ENCODE peak calls at places on chromosomes 5 and 9, in six cellular contexts. One of them, this sample, is unnamed.

GRCh38 chr5:90055831-90056328 is 353.7 kb downstream of the CETN3 start:
- DNase-seq in neural progenitor cell: peak
- DNase-seq in cardiac fibroblast: peak
- DNase-seq in amygdala: no peak
- DNase-seq in fibroblast of lung: peak
- DNase-seq in activated naive CD8-positive, alpha-beta T cell treated with anti-CD3 and anti-CD28 coated beads, Interleukin-2, amount 10 ng/mL, durations not matched to agents 7 days and 5 days: no peak
- DNase-seq in this sample: no peak

GRCh38 chr5:139374909-139375308 is 8.2 kb downstream of the SLC23A1 start:
- DNase-seq in neural progenitor cell: no peak
- DNase-seq in cardiac fibroblast: no peak
- DNase-seq in amygdala: no peak
- DNase-seq in fibroblast of lung: no peak
- DNase-seq in activated naive CD8-positive, alpha-beta T cell treated with anti-CD3 and anti-CD28 coated beads, Interleukin-2, amount 10 ng/mL, durations not matched to agents 7 days and 5 days: no peak
- DNase-seq in this sample: no peak

GRCh38 chr5:5967945-5968344 is 410.4 kb downstream of the MED10 start:
- DNase-seq in neural progenitor cell: no peak
- DNase-seq in cardiac fibroblast: no peak
- DNase-seq in amygdala: no peak
- DNase-seq in fibroblast of lung: no peak
- DNase-seq in activated naive CD8-positive, alpha-beta T cell treated with anti-CD3 and anti-CD28 coated beads, Interleukin-2, amount 10 ng/mL, durations not matched to agents 7 days and 5 days: no peak
- DNase-seq in this sample: no peak

GRCh38 chr9:125984461-125984860 is 237.3 kb downstream of the PBX3 start:
- DNase-seq in neural progenitor cell: no peak
- DNase-seq in cardiac fibroblast: no peak
- DNase-seq in amygdala: no peak
- DNase-seq in fibroblast of lung: no peak
- DNase-seq in activated naive CD8-positive, alpha-beta T cell treated with anti-CD3 and anti-CD28 coated beads, Interleukin-2, amount 10 ng/mL, durations not matched to agents 7 days and 5 days: no peak
- DNase-seq in this sample: no peak

GRCh38 chr5:154714271-154714986 is 40.7 kb upstream of the LARP1 start:
- DNase-seq in neural progenitor cell: no peak
- DNase-seq in cardiac fibroblast: peak
- DNase-seq in amygdala: no peak
- DNase-seq in fibroblast of lung: peak
- DNase-seq in activated naive CD8-positive, alpha-beta T cell treated with anti-CD3 and anti-CD28 coated beads, Interleukin-2, amount 10 ng/mL, durations not matched to agents 7 days and 5 days: no peak
- DNase-seq in this sample: peak

GRCh38 chr5:132816554-132816953 is 3.5 kb downstream of the SOWAHA start:
- DNase-seq in neural progenitor cell: no peak
- DNase-seq in cardiac fibroblast: no peak
- DNase-seq in amygdala: no peak
- DNase-seq in fibroblast of lung: no peak
- DNase-seq in activated naive CD8-positive, alpha-beta T cell treated with anti-CD3 and anti-CD28 coated beads, Interleukin-2, amount 10 ng/mL, durations not matched to agents 7 days and 5 days: no peak
- DNase-seq in this sample: no peak

GRCh38 chr9:116466289-116467012 is 220.7 kb upstream of the TRIM32 start:
- DNase-seq in neural progenitor cell: no peak
- DNase-seq in cardiac fibroblast: no peak
- DNase-seq in amygdala: no peak
- DNase-seq in fibroblast of lung: peak
- DNase-seq in activated naive CD8-positive, alpha-beta T cell treated with anti-CD3 and anti-CD28 coated beads, Interleukin-2, amount 10 ng/mL, durations not matched to agents 7 days and 5 days: no peak
- DNase-seq in this sample: no peak

GRCh38 chr5:179840321-179840720 is 18.3 kb downstream of the MRNIP start:
- DNase-seq in neural progenitor cell: no peak
- DNase-seq in cardiac fibroblast: no peak
- DNase-seq in amygdala: no peak
- DNase-seq in fibroblast of lung: no peak
- DNase-seq in activated naive CD8-positive, alpha-beta T cell treated with anti-CD3 and anti-CD28 coated beads, Interleukin-2, amount 10 ng/mL, durations not matched to agents 7 days and 5 days: no peak
- DNase-seq in this sample: no peak

GRCh38 chr5:58849995-58850667 is 267.3 kb downstream of the RAB3C start:
- DNase-seq in neural progenitor cell: peak
- DNase-seq in cardiac fibroblast: peak
- DNase-seq in amygdala: no peak
- DNase-seq in fibroblast of lung: peak
- DNase-seq in activated naive CD8-positive, alpha-beta T cell treated with anti-CD3 and anti-CD28 coated beads, Interleukin-2, amount 10 ng/mL, durations not matched to agents 7 days and 5 days: no peak
- DNase-seq in this sample: peak

GRCh38 chr9:88593537-88594185 is 58.7 kb downstream of the NXNL2 start:
- DNase-seq in neural progenitor cell: peak
- DNase-seq in cardiac fibroblast: peak
- DNase-seq in amygdala: no peak
- DNase-seq in fibroblast of lung: peak
- DNase-seq in activated naive CD8-positive, alpha-beta T cell treated with anti-CD3 and anti-CD28 coated beads, Interleukin-2, amount 10 ng/mL, durations not matched to agents 7 days and 5 days: no peak
- DNase-seq in this sample: peak

GRCh38 chr5:5422819-5423515 is 490 bp downstream of the ICE1 start:
- DNase-seq in neural progenitor cell: no peak
- DNase-seq in cardiac fibroblast: no peak
- DNase-seq in amygdala: no peak
- DNase-seq in fibroblast of lung: no peak
- DNase-seq in activated naive CD8-positive, alpha-beta T cell treated with anti-CD3 and anti-CD28 coated beads, Interleukin-2, amount 10 ng/mL, durations not matched to agents 7 days and 5 days: no peak
- DNase-seq in this sample: peak

GRCh38 chr5:58259685-58260152 is 200.2 kb downstream of the PLK2 start:
- DNase-seq in neural progenitor cell: no peak
- DNase-seq in cardiac fibroblast: peak
- DNase-seq in amygdala: no peak
- DNase-seq in fibroblast of lung: peak
- DNase-seq in activated naive CD8-positive, alpha-beta T cell treated with anti-CD3 and anti-CD28 coated beads, Interleukin-2, amount 10 ng/mL, durations not matched to agents 7 days and 5 days: no peak
- DNase-seq in this sample: no peak

GRCh38 chr5:124519396-124519795 is 227.0 kb downstream of the ZNF608 start:
- DNase-seq in neural progenitor cell: no peak
- DNase-seq in cardiac fibroblast: peak
- DNase-seq in amygdala: no peak
- DNase-seq in fibroblast of lung: peak
- DNase-seq in activated naive CD8-positive, alpha-beta T cell treated with anti-CD3 and anti-CD28 coated beads, Interleukin-2, amount 10 ng/mL, durations not matched to agents 7 days and 5 days: no peak
- DNase-seq in this sample: peak

GRCh38 chr5:43627028-43627427 is 24.0 kb downstream of the NNT start:
- DNase-seq in neural progenitor cell: peak
- DNase-seq in cardiac fibroblast: peak
- DNase-seq in amygdala: no peak
- DNase-seq in fibroblast of lung: peak
- DNase-seq in activated naive CD8-positive, alpha-beta T cell treated with anti-CD3 and anti-CD28 coated beads, Interleukin-2, amount 10 ng/mL, durations not matched to agents 7 days and 5 days: no peak
- DNase-seq in this sample: peak

GRCh38 chr9:96061293-96061987 is 185.9 kb downstream of the ERCC6L2 start:
- DNase-seq in neural progenitor cell: peak
- DNase-seq in cardiac fibroblast: peak
- DNase-seq in amygdala: peak
- DNase-seq in fibroblast of lung: peak
- DNase-seq in activated naive CD8-positive, alpha-beta T cell treated with anti-CD3 and anti-CD28 coated beads, Interleukin-2, amount 10 ng/mL, durations not matched to agents 7 days and 5 days: peak
- DNase-seq in this sample: peak

GRCh38 chr5:164672190-164672589 is 1166.8 kb downstream of the MAT2B start:
- DNase-seq in neural progenitor cell: no peak
- DNase-seq in cardiac fibroblast: no peak
- DNase-seq in amygdala: no peak
- DNase-seq in fibroblast of lung: no peak
- DNase-seq in activated naive CD8-positive, alpha-beta T cell treated with anti-CD3 and anti-CD28 coated beads, Interleukin-2, amount 10 ng/mL, durations not matched to agents 7 days and 5 days: no peak
- DNase-seq in this sample: no peak

GRCh38 chr5:10293907-10294662 is 13.6 kb downstream of the CMBL start:
- DNase-seq in neural progenitor cell: no peak
- DNase-seq in cardiac fibroblast: no peak
- DNase-seq in amygdala: no peak
- DNase-seq in fibroblast of lung: no peak
- DNase-seq in activated naive CD8-positive, alpha-beta T cell treated with anti-CD3 and anti-CD28 coated beads, Interleukin-2, amount 10 ng/mL, durations not matched to agents 7 days and 5 days: no peak
- DNase-seq in this sample: no peak

GRCh38 chr9:109001275-109001676 is 12.0 kb downstream of the CTNNAL1 start:
- DNase-seq in neural progenitor cell: no peak
- DNase-seq in cardiac fibroblast: peak
- DNase-seq in amygdala: no peak
- DNase-seq in fibroblast of lung: peak
- DNase-seq in activated naive CD8-positive, alpha-beta T cell treated with anti-CD3 and anti-CD28 coated beads, Interleukin-2, amount 10 ng/mL, durations not matched to agents 7 days and 5 days: no peak
- DNase-seq in this sample: no peak

GRCh38 chr5:112396430-112396829 is 22.6 kb downstream of the EPB41L4A start:
- DNase-seq in neural progenitor cell: no peak
- DNase-seq in cardiac fibroblast: no peak
- DNase-seq in amygdala: no peak
- DNase-seq in fibroblast of lung: no peak
- DNase-seq in activated naive CD8-positive, alpha-beta T cell treated with anti-CD3 and anti-CD28 coated beads, Interleukin-2, amount 10 ng/mL, durations not matched to agents 7 days and 5 days: no peak
- DNase-seq in this sample: no peak

GRCh38 chr5:36897616-36898015 is 21.0 kb downstream of the NIPBL start:
- DNase-seq in neural progenitor cell: no peak
- DNase-seq in cardiac fibroblast: peak
- DNase-seq in amygdala: no peak
- DNase-seq in fibroblast of lung: peak
- DNase-seq in activated naive CD8-positive, alpha-beta T cell treated with anti-CD3 and anti-CD28 coated beads, Interleukin-2, amount 10 ng/mL, durations not matched to agents 7 days and 5 days: no peak
- DNase-seq in this sample: no peak

GRCh38 chr9:38107811-38108304 is 38.8 kb upstream of the SHB start:
- DNase-seq in neural progenitor cell: peak
- DNase-seq in cardiac fibroblast: no peak
- DNase-seq in amygdala: no peak
- DNase-seq in fibroblast of lung: peak
- DNase-seq in activated naive CD8-positive, alpha-beta T cell treated with anti-CD3 and anti-CD28 coated beads, Interleukin-2, amount 10 ng/mL, durations not matched to agents 7 days and 5 days: no peak
- DNase-seq in this sample: no peak

GRCh38 chr5:101153526-101153925 is 250.4 kb upstream of the ST8SIA4 start:
- DNase-seq in neural progenitor cell: no peak
- DNase-seq in cardiac fibroblast: no peak
- DNase-seq in amygdala: no peak
- DNase-seq in fibroblast of lung: no peak
- DNase-seq in activated naive CD8-positive, alpha-beta T cell treated with anti-CD3 and anti-CD28 coated beads, Interleukin-2, amount 10 ng/mL, durations not matched to agents 7 days and 5 days: no peak
- DNase-seq in this sample: no peak

GRCh38 chr5:160802567-160802966 is 49.4 kb downstream of the ATP10B start:
- DNase-seq in neural progenitor cell: peak
- DNase-seq in cardiac fibroblast: no peak
- DNase-seq in amygdala: peak
- DNase-seq in fibroblast of lung: no peak
- DNase-seq in activated naive CD8-positive, alpha-beta T cell treated with anti-CD3 and anti-CD28 coated beads, Interleukin-2, amount 10 ng/mL, durations not matched to agents 7 days and 5 days: no peak
- DNase-seq in this sample: no peak

GRCh38 chr5:2263763-2264162 is 381.0 kb upstream of the IRX4 start:
- DNase-seq in neural progenitor cell: no peak
- DNase-seq in cardiac fibroblast: no peak
- DNase-seq in amygdala: no peak
- DNase-seq in fibroblast of lung: no peak
- DNase-seq in activated naive CD8-positive, alpha-beta T cell treated with anti-CD3 and anti-CD28 coated beads, Interleukin-2, amount 10 ng/mL, durations not matched to agents 7 days and 5 days: no peak
- DNase-seq in this sample: no peak

GRCh38 chr5:62521319-62521718 is 57.3 kb upstream of the LRRC70 start:
- DNase-seq in neural progenitor cell: no peak
- DNase-seq in cardiac fibroblast: no peak
- DNase-seq in amygdala: no peak
- DNase-seq in fibroblast of lung: no peak
- DNase-seq in activated naive CD8-positive, alpha-beta T cell treated with anti-CD3 and anti-CD28 coated beads, Interleukin-2, amount 10 ng/mL, durations not matched to agents 7 days and 5 days: no peak
- DNase-seq in this sample: peak

GRCh38 chr9:93161801-93162635 is 21.9 kb upstream of the WNK2 start:
- DNase-seq in neural progenitor cell: no peak
- DNase-seq in cardiac fibroblast: no peak
- DNase-seq in amygdala: no peak
- DNase-seq in fibroblast of lung: peak
- DNase-seq in activated naive CD8-positive, alpha-beta T cell treated with anti-CD3 and anti-CD28 coated beads, Interleukin-2, amount 10 ng/mL, durations not matched to agents 7 days and 5 days: no peak
- DNase-seq in this sample: no peak

GRCh38 chr9:112562235-112562958 is 75.8 kb downstream of the KIAA1958 start:
- DNase-seq in neural progenitor cell: no peak
- DNase-seq in cardiac fibroblast: no peak
- DNase-seq in amygdala: no peak
- DNase-seq in fibroblast of lung: no peak
- DNase-seq in activated naive CD8-positive, alpha-beta T cell treated with anti-CD3 and anti-CD28 coated beads, Interleukin-2, amount 10 ng/mL, durations not matched to agents 7 days and 5 days: no peak
- DNase-seq in this sample: no peak

This sample was measured in KBM-7.